ENCODE peak calls at places on chromosomes 7 and 10, in six cellular contexts. R, K, T, Z, E and O are unnamed samples.

GRCh38 chr10:35355971-35356724 is 19.8 kb downstream of the CCNY start:
- DNase-seq in E (no peak), R (no peak), T (no peak), K (no peak), Z (peak; percentile 41), O (no peak)

GRCh38 chr10:119198438-119198837 is 8.9 kb upstream of the GRK5 start:
- DNase-seq in R (no peak), K (no peak), T (no peak), E (no peak), Z (no peak), O (no peak)

GRCh38 chr10:22997102-22997501 is 69.2 kb downstream of the ARMC3 start:
- DNase-seq in R (peak; percentile 33), Z (no peak), E (no peak), T (no peak), K (peak; percentile 9), O (no peak)

GRCh38 chr7:140275069-140275961 is 98.5 kb upstream of the KDM7A start:
- DNase-seq in E (no peak), R (peak; percentile 46), Z (no peak), T (no peak), K (no peak), O (no peak)

GRCh38 chr7:92076509-92076908 is 57.8 kb downstream of the CYP51A1 start:
- DNase-seq in K (no peak), T (no peak), R (no peak), Z (no peak), E (no peak), O (no peak)

GRCh38 chr7:130210181-130210935 is 2.7 kb downstream of the SSMEM1 start:
- DNase-seq in T (no peak), R (no peak), K (no peak), Z (no peak), E (no peak), O (no peak)

GRCh38 chr7:64863021-64863420 is 40.1 kb upstream of the ZNF273 start:
- DNase-seq in E (no peak), Z (no peak), T (no peak), K (no peak), R (no peak), O (no peak)

GRCh38 chr7:47438411-47439029 is 143.4 kb downstream of the TNS3 start:
- DNase-seq in R (no peak), K (no peak), Z (no peak), E (peak; percentile 50), T (no peak), O (no peak)

GRCh38 chr10:11546581-11546980 is 64.9 kb downstream of the USP6NL start:
- DNase-seq in Z (no peak), R (no peak), T (no peak), K (no peak), E (no peak), O (no peak)

GRCh38 chr10:123552760-123553554 is 113.2 kb upstream of the GPR26 start:
- DNase-seq in E (no peak), K (no peak), T (no peak), R (no peak), Z (no peak), O (no peak)

GRCh38 chr7:80467069-80467468 is 44.8 kb downstream of the GNAT3 start:
- DNase-seq in R (peak; percentile 58), K (no peak), E (no peak), T (no peak), Z (no peak), O (no peak)

GRCh38 chr10:1117651-1118050 is 61.5 kb downstream of the WDR37 start:
- DNase-seq in K (no peak), R (no peak), T (no peak), E (no peak), Z (no peak), O (peak; percentile 33)

GRCh38 chr7:128827971-128828711 is 2.1 kb upstream of the FLNC start:
- DNase-seq in Z (no peak), K (no peak), E (no peak), R (peak; percentile 74), T (no peak), O (no peak)

GRCh38 chr7:77674878-77675277 is 21.4 kb upstream of the RSBN1L start:
- DNase-seq in R (peak; percentile 70), E (peak; percentile 79), T (peak; percentile 73), K (no peak), Z (no peak), O (no peak)

GRCh38 chr10:118501637-118502440 is 93.6 kb downstream of the PRLHR start:
- DNase-seq in E (no peak), R (peak; percentile 87), K (no peak), T (no peak), Z (no peak), O (no peak)

GRCh38 chr7:88357295-88357694 is 50.6 kb upstream of the STEAP4 start:
- DNase-seq in R (peak; percentile 30), E (peak; percentile 29), Z (no peak), K (no peak), T (no peak), O (peak; percentile 51)

GRCh38 chr7:128671992-128672391 is at the start of gene GARIN1A:
- DNase-seq in E (no peak), Z (no peak), T (no peak), K (no peak), R (no peak), O (no peak)

GRCh38 chr7:22631730-22632129 is 95.3 kb upstream of the IL6 start:
- DNase-seq in T (no peak), E (no peak), Z (no peak), K (no peak), R (no peak), O (no peak)

GRCh38 chr7:129553861-129554530 is 51.7 kb downstream of the SMKR1 start:
- DNase-seq in K (peak; percentile 73), Z (peak; percentile 20), E (no peak), R (no peak), T (no peak), O (no peak)

GRCh38 chr10:121974535-121975294 is at the start of gene NSMCE4A:
- DNase-seq in K (peak; percentile 30), E (peak; percentile 83), Z (peak; percentile 62), R (peak; percentile 76), T (peak; percentile 82), O (peak; percentile 83)

GRCh38 chr7:3953133-3953532 is 652.1 kb downstream of the SDK1 start:
- DNase-seq in K (no peak), R (no peak), E (no peak), Z (no peak), T (no peak), O (no peak)

GRCh38 chr10:1683649-1684048 is 53.7 kb downstream of the ADARB2 start:
- DNase-seq in K (no peak), Z (no peak), R (no peak), T (no peak), E (no peak), O (no peak)

GRCh38 chr10:35595106-35595505 is 10.0 kb upstream of the GJD4 start:
- DNase-seq in T (no peak), E (no peak), Z (no peak), R (no peak), K (no peak), O (no peak)

GRCh38 chr10:132135398-132135872 is 51.3 kb upstream of the DPYSL4 start:
- DNase-seq in K (no peak), R (no peak), E (no peak), Z (no peak), T (no peak), O (no peak)

GRCh38 chr7:30225863-30226361 is 58.5 kb upstream of the ZNRF2 start:
- DNase-seq in T (peak; percentile 72), R (peak; percentile 55), Z (no peak), K (peak; percentile 38), E (peak; percentile 83), O (no peak)

GRCh38 chr10:92573091-92573797 is 649 bp downstream of the IDE start:
- DNase-seq in T (peak; percentile 38), Z (peak; percentile 31), K (no peak), E (peak; percentile 29), R (peak; percentile 52), O (peak; percentile 54)

GRCh38 chr10:121406823-121407545 is 191.3 kb downstream of the FGFR2 start:
- DNase-seq in R (no peak), K (no peak), Z (no peak), E (no peak), T (no peak), O (no peak)

GRCh38 chr7:37552021-37552420 is 103.4 kb upstream of the ELMO1 start:
- DNase-seq in K (no peak), T (no peak), E (no peak), R (no peak), Z (no peak), O (no peak)